ENCODE peak calls at places on chromosomes 12 and 14, in ten cellular contexts. V is astrocyte; Y is keratinocyte; P is WERI-Rb-1; G is PC-3; K is fibroblast of lung; X is mammary epithelial cell; I is HCT116; O is CD8-positive, alpha-beta T cell; F is heart left ventricle. Z is an unnamed sample.

GRCh38 chr14:99393059-99393655 is 87.5 kb downstream of the SETD3 start:
- DNase-seq in G (peak), X (peak), P (peak), Y (peak), F (no peak), I (peak), O (no peak), V (no peak), K (peak), Z (peak)

GRCh38 chr12:98758331-98758730 is 113.2 kb downstream of the APAF1 start:
- DNase-seq in P (no peak), F (no peak), V (peak), I (no peak), X (no peak), O (no peak), Y (no peak), K (no peak), G (no peak), Z (no peak)

GRCh38 chr12:88650715-88651114 is 70.4 kb upstream of the KITLG start:
- DNase-seq in I (no peak), P (no peak), F (no peak), V (peak), X (peak), Y (no peak), K (peak), O (no peak), G (peak), Z (no peak)

GRCh38 chr12:115597157-115597712 is 680.3 kb downstream of the MED13L start:
- DNase-seq in Y (peak), F (no peak), G (peak), X (peak), O (no peak), I (peak), K (peak), V (peak), P (no peak), Z (peak)

GRCh38 chr14:95998656-95999055 is 40.5 kb upstream of the C14orf132 start:
- DNase-seq in I (peak), X (no peak), Y (no peak), P (no peak), V (peak), G (peak), F (no peak), K (peak), O (no peak), Z (peak)

GRCh38 chr14:103313704-103314103 is 20.3 kb upstream of the EIF5 start:
- DNase-seq in O (no peak), Y (no peak), G (peak), X (peak), F (no peak), P (no peak), V (no peak), I (no peak), K (no peak), Z (no peak)

GRCh38 chr14:53195949-53196348 is 42.8 kb upstream of the DDHD1 start:
- DNase-seq in Y (no peak), F (no peak), O (no peak), P (no peak), X (no peak), V (no peak), K (no peak), I (no peak), G (no peak), Z (no peak)

GRCh38 chr14:83255015-83255726 is 1721.5 kb upstream of the SEL1L start:
- DNase-seq in V (no peak), X (no peak), O (no peak), Y (no peak), K (no peak), G (no peak), P (no peak), I (no peak), F (no peak), Z (no peak)

GRCh38 chr14:23154876-23155587 is 28.4 kb downstream of the SLC7A8 start:
- DNase-seq in X (peak), V (peak), G (peak), P (peak), I (no peak), F (peak), K (peak), Y (no peak), O (no peak), Z (peak)

GRCh38 chr12:62191747-62192485 is 68.3 kb upstream of the USP15 start:
- DNase-seq in P (peak), Y (no peak), I (no peak), V (peak), K (peak), F (no peak), G (no peak), O (no peak), X (peak), Z (peak)

GRCh38 chr12:28135801-28136439 is 54.3 kb upstream of the CCDC91 start:
- DNase-seq in F (no peak), X (no peak), G (no peak), P (no peak), V (no peak), O (no peak), Y (no peak), K (no peak), I (no peak), Z (no peak)

DNA sequence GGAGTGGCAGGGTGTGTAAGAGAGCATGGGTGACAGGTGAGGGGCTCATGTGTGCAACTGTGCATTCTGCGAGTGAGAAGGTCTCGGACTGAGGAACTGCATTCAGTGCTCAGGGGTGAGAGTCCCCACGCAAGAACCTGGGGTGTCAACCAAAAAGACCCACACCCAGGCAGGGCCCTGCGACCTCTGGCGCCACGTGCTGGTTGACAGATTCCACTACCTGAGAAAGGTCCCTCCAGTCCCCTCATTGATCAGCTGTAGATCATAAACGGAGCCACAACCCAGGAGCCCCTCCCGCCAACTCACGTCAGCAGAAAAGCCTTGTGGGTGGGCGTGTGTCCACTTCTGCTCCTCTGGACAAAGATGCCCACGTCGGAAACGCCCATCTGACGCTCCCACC is 98.7 kb downstream of the ASCL4 start:
- DNase-seq in O (no peak), G (no peak), K (no peak), V (no peak), X (no peak), P (no peak), F (no peak), I (no peak), Y (no peak), Z (no peak)
- TF ChIP-seq CTCF in O (no peak), G (no peak), K (no peak), V (no peak), X (no peak), P (peak), F (no peak), I (no peak), Y (no peak), Z (no peak)

GRCh38 chr12:117141097-117141898 is 42.1 kb upstream of the TESC start:
- DNase-seq in G (no peak), V (no peak), Y (no peak), K (no peak), O (no peak), P (no peak), F (no peak), X (no peak), I (no peak), Z (no peak)

GRCh38 chr12:117140397-117141096 is 41.3 kb upstream of the TESC start:
- DNase-seq in V (no peak), Y (no peak), I (no peak), G (peak), X (no peak), P (no peak), F (no peak), O (no peak), K (no peak), Z (no peak)

GRCh38 chr12:117142094-117142493 is 42.9 kb upstream of the TESC start:
- DNase-seq in V (no peak), K (no peak), X (no peak), G (no peak), Y (no peak), P (no peak), O (no peak), F (no peak), I (no peak), Z (no peak)

GRCh38 chr12:117144599-117144998 is 45.4 kb upstream of the TESC start:
- DNase-seq in G (no peak), I (no peak), O (no peak), X (no peak), P (no peak), V (no peak), K (no peak), Y (no peak), F (no peak), Z (no peak)

GRCh38 chr12:117143008-117143532 is 43.9 kb upstream of the TESC start:
- DNase-seq in Y (no peak), V (no peak), F (no peak), K (peak), X (no peak), I (no peak), O (no peak), P (no peak), G (peak), Z (peak)
- H3K27ac ChIP-seq in Y (no peak), V (no peak), F (no peak), K (no peak), X (no peak), I (no peak), O (no peak), P (no peak), G (peak), Z (no peak)

GRCh38 chr12:56351325-56351724 is 8.6 kb downstream of the STAT2 start:
- DNase-seq in I (no peak), K (no peak), V (no peak), Y (no peak), P (no peak), O (no peak), X (no peak), G (peak), F (no peak), Z (no peak)

GRCh38 chr12:56350662-56351061 is 9.2 kb downstream of the STAT2 start:
- DNase-seq in G (peak), P (no peak), V (no peak), O (no peak), I (no peak), K (no peak), X (no peak), Y (no peak), F (no peak), Z (no peak)

GRCh38 chr12:56348776-56349175 is 10.1 kb downstream of the IL23A start:
- DNase-seq in P (no peak), Y (no peak), G (no peak), F (no peak), V (no peak), X (no peak), I (no peak), O (no peak), K (no peak), Z (no peak)

DNA sequence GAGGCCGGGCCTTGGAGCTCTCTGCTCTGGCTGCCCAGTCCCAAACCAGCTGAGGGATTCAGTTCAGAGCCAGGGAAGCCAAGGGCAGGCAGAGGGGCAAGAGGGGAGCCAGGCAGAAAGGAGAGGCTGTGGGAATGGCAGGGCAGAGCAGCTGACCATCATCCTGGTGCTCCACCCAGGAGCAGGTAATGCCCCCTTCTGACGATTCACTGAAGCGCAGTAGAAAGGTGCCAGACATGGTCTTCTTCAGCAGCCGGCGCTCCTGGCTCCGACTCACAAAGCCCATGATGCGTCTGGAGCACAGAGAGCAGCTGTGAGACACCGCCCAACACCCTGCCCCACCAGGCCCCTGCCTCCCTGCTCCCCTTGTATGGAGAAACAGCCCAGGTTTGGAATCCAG is 8.0 kb downstream of the IL23A start:
- DNase-seq in V (no peak), F (no peak), X (no peak), Y (no peak), P (peak), I (no peak), G (no peak), O (no peak), K (no peak), Z (no peak)
- TF ChIP-seq CTCF in V (no peak), F (no peak), X (peak), Y (no peak), P (peak), I (peak), G (no peak), O (no peak), K (no peak), Z (no peak)

GRCh38 chr14:90275455-90275814 is 19.1 kb downstream of the PSMC1 start:
- DNase-seq in P (no peak), K (no peak), G (no peak), O (no peak), I (no peak), F (no peak), V (no peak), Y (no peak), X (no peak), Z (no peak)
- H3K27ac ChIP-seq in P (no peak), K (peak), G (no peak), O (no peak), I (no peak), F (peak), V (peak), Y (no peak), X (peak), Z (peak)

Z was measured in RWPE1.